ENCODE peak calls at places on chromosomes 12 and 14, in six cellular contexts. C is HTR-8/SVneo, Z is GM12891, A is NCI-H1436, I is A172, K is substantia nigra. L is an unnamed sample.

GRCh38 chr14:94153750-94154350 is 20.3 kb upstream of the PPP4R4 start:
- DNase-seq in I (no peak), C (no peak), K (no peak), Z (no peak), A (no peak), L (no peak)

GRCh38 chr12:56983386-56983785 is 23.0 kb downstream of the ZBTB39 start:
- DNase-seq in A (no peak), Z (no peak), I (no peak), C (no peak), K (no peak), L (no peak)

GRCh38 chr14:73731111-73731510 is 16.9 kb upstream of the PNMA1 start:
- DNase-seq in Z (no peak), I (no peak), C (no peak), A (no peak), K (no peak), L (no peak)

GRCh38 chr12:46164186-46164585 is 104.7 kb downstream of the SLC38A1 start:
- DNase-seq in C (no peak), K (no peak), A (no peak), I (no peak), Z (no peak), L (no peak)

GRCh38 chr12:47845066-47845465 is 25.4 kb upstream of the HDAC7 start:
- DNase-seq in C (no peak), A (no peak), Z (no peak), I (no peak), K (no peak), L (no peak)

GRCh38 chr12:19388131-19388549 is 51.2 kb upstream of the AEBP2 start:
- DNase-seq in I (no peak), Z (no peak), C (no peak), A (no peak), K (no peak), L (no peak)

GRCh38 chr14:22555573-22556011 is 33.4 kb downstream of the DAD1 start:
- DNase-seq in A (no peak), Z (no peak), C (no peak), K (no peak), I (peak), L (no peak)

GRCh38 chr14:90556050-90556477 is 159.2 kb downstream of the CALM1 start:
- DNase-seq in Z (no peak), K (peak), I (no peak), A (no peak), C (no peak), L (no peak)

GRCh38 chr14:67265131-67265530 is 23.9 kb downstream of the PALS1 start:
- DNase-seq in I (peak), A (no peak), K (no peak), Z (no peak), C (no peak), L (no peak)

GRCh38 chr12:79547044-79547734 is 143.6 kb downstream of the PAWR start:
- DNase-seq in I (peak), A (no peak), K (no peak), C (peak), Z (no peak), L (peak)

GRCh38 chr12:79295572-79295971 is 395.2 kb downstream of the PAWR start:
- DNase-seq in I (no peak), C (no peak), Z (no peak), K (no peak), A (no peak), L (no peak)

GRCh38 chr12:65935906-65936528 is 111.7 kb downstream of the HMGA2 start:
- DNase-seq in Z (no peak), C (no peak), I (no peak), K (no peak), A (no peak), L (no peak)

GRCh38 chr14:59664741-59665140 is 88.1 kb upstream of the CCDC175 start:
- DNase-seq in I (no peak), Z (no peak), A (no peak), C (no peak), K (no peak), L (no peak)

GRCh38 chr12:126051611-126052107 is 986.4 kb downstream of the AACS start:
- DNase-seq in I (peak), Z (no peak), K (no peak), A (no peak), C (no peak), L (no peak)

L was measured in H54.